ENCODE peak calls at places on chromosomes 12 and 14, in ten cellular contexts. One of them, this sample, is unnamed.

GRCh38 chr12:108307006-108307405 is 32.1 kb downstream of the CMKLR1 start:
- DNase-seq in GM23248: peak; percentile 86
- DNase-seq in tibial nerve: no peak
- DNase-seq in breast epithelium: no peak
- DNase-seq in mesenchymal stem cell: peak; percentile 41
- DNase-seq in astrocyte: peak; percentile 49
- DNase-seq in left ventricle myocardium inferior: no peak
- DNase-seq in SK-N-SH: no peak
- DNase-seq in cardiac muscle cell: no peak
- DNase-seq in GM23338: no peak
- DNase-seq in this sample: no peak

GRCh38 chr14:75091251-75091650 is 21.8 kb downstream of the ZC2HC1C start:
- DNase-seq in GM23248: no peak
- DNase-seq in tibial nerve: no peak
- DNase-seq in breast epithelium: no peak
- DNase-seq in mesenchymal stem cell: no peak
- DNase-seq in astrocyte: no peak
- DNase-seq in left ventricle myocardium inferior: no peak
- DNase-seq in SK-N-SH: no peak
- DNase-seq in cardiac muscle cell: no peak
- DNase-seq in GM23338: no peak
- DNase-seq in this sample: no peak

GRCh38 chr14:62162998-62163589 is 400.9 kb downstream of the SNAPC1 start:
- DNase-seq in GM23248: peak; percentile 71
- DNase-seq in tibial nerve: no peak
- DNase-seq in breast epithelium: no peak
- DNase-seq in mesenchymal stem cell: peak; percentile 43
- DNase-seq in astrocyte: peak; percentile 27
- DNase-seq in left ventricle myocardium inferior: no peak
- DNase-seq in SK-N-SH: peak; percentile 40
- DNase-seq in cardiac muscle cell: peak; percentile 66
- DNase-seq in GM23338: peak; percentile 82
- DNase-seq in this sample: no peak

GRCh38 chr14:77498120-77498979 is at the start of gene ISM2:
- DNase-seq in GM23248: peak; percentile 75
- DNase-seq in tibial nerve: no peak
- DNase-seq in breast epithelium: no peak
- DNase-seq in mesenchymal stem cell: peak; percentile 34
- DNase-seq in astrocyte: peak; percentile 8
- DNase-seq in left ventricle myocardium inferior: peak; percentile 23
- DNase-seq in SK-N-SH: peak; percentile 86
- DNase-seq in cardiac muscle cell: peak; percentile 72
- DNase-seq in GM23338: peak; percentile 78
- DNase-seq in this sample: peak; percentile 33

GRCh38 chr14:20986811-20987210 is 3.0 kb upstream of the METTL17 start:
- DNase-seq in GM23248: peak; percentile 96
- DNase-seq in tibial nerve: no peak
- DNase-seq in breast epithelium: no peak
- DNase-seq in mesenchymal stem cell: peak; percentile 91
- DNase-seq in astrocyte: peak; percentile 97
- DNase-seq in left ventricle myocardium inferior: no peak
- DNase-seq in SK-N-SH: no peak
- DNase-seq in cardiac muscle cell: no peak
- DNase-seq in GM23338: no peak
- DNase-seq in this sample: peak; percentile 35

GRCh38 chr12:45644521-45644920 is 85.0 kb upstream of the ARID2 start:
- DNase-seq in GM23248: peak; percentile 5
- DNase-seq in tibial nerve: no peak
- DNase-seq in breast epithelium: no peak
- DNase-seq in mesenchymal stem cell: peak; percentile 15
- DNase-seq in astrocyte: no peak
- DNase-seq in left ventricle myocardium inferior: no peak
- DNase-seq in SK-N-SH: no peak
- DNase-seq in cardiac muscle cell: no peak
- DNase-seq in GM23338: peak; percentile 12
- DNase-seq in this sample: no peak

GRCh38 chr14:73662439-73663056 is 17.8 kb downstream of the DNAL1 start:
- DNase-seq in GM23248: peak; percentile 96
- DNase-seq in tibial nerve: no peak
- DNase-seq in breast epithelium: no peak
- DNase-seq in mesenchymal stem cell: peak; percentile 93
- DNase-seq in astrocyte: peak; percentile 93
- DNase-seq in left ventricle myocardium inferior: no peak
- DNase-seq in SK-N-SH: peak; percentile 15
- DNase-seq in cardiac muscle cell: no peak
- DNase-seq in GM23338: peak; percentile 83
- DNase-seq in this sample: peak; percentile 30

GRCh38 chr14:89736866-89737265 is 217.7 kb downstream of the EFCAB11 start:
- DNase-seq in GM23248: no peak
- DNase-seq in tibial nerve: no peak
- DNase-seq in breast epithelium: no peak
- DNase-seq in mesenchymal stem cell: no peak
- DNase-seq in astrocyte: no peak
- DNase-seq in left ventricle myocardium inferior: no peak
- DNase-seq in SK-N-SH: no peak
- DNase-seq in cardiac muscle cell: no peak
- DNase-seq in GM23338: no peak
- DNase-seq in this sample: no peak

GRCh38 chr14:22433059-22433458 is 156.0 kb downstream of the DAD1 start:
- DNase-seq in GM23248: no peak
- DNase-seq in tibial nerve: no peak
- DNase-seq in breast epithelium: no peak
- DNase-seq in mesenchymal stem cell: no peak
- DNase-seq in astrocyte: no peak
- DNase-seq in left ventricle myocardium inferior: no peak
- DNase-seq in SK-N-SH: no peak
- DNase-seq in cardiac muscle cell: no peak
- DNase-seq in GM23338: no peak
- DNase-seq in this sample: no peak

GRCh38 chr12:95220726-95221125 is 3.1 kb downstream of the VEZT start:
- DNase-seq in GM23248: no peak
- DNase-seq in tibial nerve: no peak
- DNase-seq in breast epithelium: no peak
- DNase-seq in mesenchymal stem cell: no peak
- DNase-seq in astrocyte: no peak
- DNase-seq in left ventricle myocardium inferior: no peak
- DNase-seq in SK-N-SH: no peak
- DNase-seq in cardiac muscle cell: no peak
- DNase-seq in GM23338: no peak
- DNase-seq in this sample: no peak

GRCh38 chr12:27437839-27438238 is 8.7 kb upstream of the SMCO2 start:
- DNase-seq in GM23248: no peak
- DNase-seq in tibial nerve: no peak
- DNase-seq in breast epithelium: no peak
- DNase-seq in mesenchymal stem cell: no peak
- DNase-seq in astrocyte: no peak
- DNase-seq in left ventricle myocardium inferior: no peak
- DNase-seq in SK-N-SH: no peak
- DNase-seq in cardiac muscle cell: no peak
- DNase-seq in GM23338: no peak
- DNase-seq in this sample: no peak

GRCh38 chr12:131091413-131091975 is 137.8 kb downstream of the ADGRD1 start:
- DNase-seq in GM23248: peak; percentile 42
- DNase-seq in tibial nerve: peak; percentile 9
- DNase-seq in breast epithelium: no peak
- DNase-seq in mesenchymal stem cell: no peak
- DNase-seq in astrocyte: no peak
- DNase-seq in left ventricle myocardium inferior: no peak
- DNase-seq in SK-N-SH: no peak
- DNase-seq in cardiac muscle cell: no peak
- DNase-seq in GM23338: no peak
- DNase-seq in this sample: peak; percentile 1

GRCh38 chr14:22848391-22849164 is 12.2 kb downstream of the MMP14 start:
- DNase-seq in GM23248: peak; percentile 88
- DNase-seq in tibial nerve: peak; percentile 55
- DNase-seq in breast epithelium: no peak
- DNase-seq in mesenchymal stem cell: peak; percentile 80
- DNase-seq in astrocyte: peak; percentile 85
- DNase-seq in left ventricle myocardium inferior: peak; percentile 66
- DNase-seq in SK-N-SH: peak; percentile 90
- DNase-seq in cardiac muscle cell: no peak
- DNase-seq in GM23338: peak; percentile 48
- DNase-seq in this sample: peak; percentile 91

DNA sequence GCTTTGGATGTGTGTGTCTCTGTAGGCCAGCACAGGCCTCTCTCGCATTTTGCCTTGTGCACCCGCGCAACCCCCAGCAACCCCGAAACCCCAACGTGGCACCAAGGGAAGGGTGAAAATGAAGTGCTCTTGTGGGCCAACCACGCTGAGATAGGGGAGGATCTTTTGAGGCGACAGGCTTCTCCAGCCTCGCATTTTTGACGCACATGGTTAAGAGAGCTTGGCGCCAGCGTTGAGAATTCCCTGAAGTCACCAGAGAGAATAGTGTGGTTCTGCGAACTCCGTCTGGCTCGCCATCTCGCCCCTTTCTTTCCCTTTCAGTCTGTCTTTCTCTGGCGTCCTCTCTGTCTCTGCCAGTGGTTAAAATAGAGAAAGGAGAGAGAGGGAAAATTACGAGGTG is 1.9 kb upstream of the TBX3 start:
- DNase-seq in GM23248: no peak
- DNase-seq in tibial nerve: no peak
- DNase-seq in breast epithelium: no peak
- DNase-seq in mesenchymal stem cell: no peak
- DNase-seq in astrocyte: no peak
- DNase-seq in left ventricle myocardium inferior: no peak
- DNase-seq in SK-N-SH: no peak
- DNase-seq in cardiac muscle cell: no peak
- DNase-seq in GM23338: peak; percentile 74
- DNase-seq in this sample: no peak
- H3K4me3 ChIP-seq in GM23248: no peak overlapping the region
- H3K4me3 ChIP-seq in tibial nerve: no peak overlapping the region
- H3K4me3 ChIP-seq in breast epithelium: no peak overlapping the region
- H3K4me3 ChIP-seq in mesenchymal stem cell: no peak overlapping the region
- H3K4me3 ChIP-seq in astrocyte: no peak overlapping the region
- H3K4me3 ChIP-seq in left ventricle myocardium inferior: peak overlapping the region; percentile 78
- H3K4me3 ChIP-seq in SK-N-SH: no peak overlapping the region
- H3K4me3 ChIP-seq in cardiac muscle cell: no peak overlapping the region
- H3K4me3 ChIP-seq in GM23338: peak overlapping the region; percentile 69
- H3K4me3 ChIP-seq in this sample: no peak overlapping the region

DNA sequence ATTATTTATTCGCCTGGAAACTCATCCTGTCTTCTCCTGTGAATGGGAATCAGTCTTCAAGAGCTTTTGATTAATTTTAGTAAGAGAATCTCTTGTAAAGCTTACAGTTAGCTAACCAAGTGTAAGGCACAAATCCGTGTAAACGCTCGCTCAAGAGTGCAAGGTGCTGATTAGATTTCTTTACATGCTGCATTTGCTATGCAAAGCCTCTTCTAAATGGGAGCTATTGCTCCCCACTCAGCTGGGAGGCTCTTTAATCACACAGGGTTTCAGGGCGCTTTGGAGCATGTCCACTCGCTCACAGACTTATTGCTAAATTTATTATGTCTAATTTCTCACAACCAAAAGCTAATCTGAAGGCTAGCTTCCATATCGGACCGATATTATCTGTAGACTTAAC is 5.0 kb downstream of the FLRT2 start:
- DNase-seq in GM23248: peak; percentile 39
- DNase-seq in tibial nerve: no peak
- DNase-seq in breast epithelium: no peak
- DNase-seq in mesenchymal stem cell: peak; percentile 28
- DNase-seq in astrocyte: no peak
- DNase-seq in left ventricle myocardium inferior: no peak
- DNase-seq in SK-N-SH: no peak
- DNase-seq in cardiac muscle cell: no peak
- DNase-seq in GM23338: no peak
- DNase-seq in this sample: no peak
- H3K27me3 ChIP-seq in GM23248: no peaks in the 10 kb centered on the region
- H3K27me3 ChIP-seq in tibial nerve: peaks cover 10% of the 10 kb centered on the region
- H3K27me3 ChIP-seq in breast epithelium: peaks cover 44% of the 10 kb centered on the region
- H3K27me3 ChIP-seq in mesenchymal stem cell: no peaks in the 10 kb centered on the region
- H3K27me3 ChIP-seq in astrocyte: peaks cover 17% of the 10 kb centered on the region
- H3K27me3 ChIP-seq in left ventricle myocardium inferior: peaks cover 60% of the 10 kb centered on the region
- H3K27me3 ChIP-seq in SK-N-SH: no peaks in the 10 kb centered on the region
- H3K27me3 ChIP-seq in cardiac muscle cell: peaks cover 31% of the 10 kb centered on the region
- H3K27me3 ChIP-seq in GM23338: peaks cover 57% of the 10 kb centered on the region
- H3K27me3 ChIP-seq in this sample: no peaks in the 10 kb centered on the region

DNA sequence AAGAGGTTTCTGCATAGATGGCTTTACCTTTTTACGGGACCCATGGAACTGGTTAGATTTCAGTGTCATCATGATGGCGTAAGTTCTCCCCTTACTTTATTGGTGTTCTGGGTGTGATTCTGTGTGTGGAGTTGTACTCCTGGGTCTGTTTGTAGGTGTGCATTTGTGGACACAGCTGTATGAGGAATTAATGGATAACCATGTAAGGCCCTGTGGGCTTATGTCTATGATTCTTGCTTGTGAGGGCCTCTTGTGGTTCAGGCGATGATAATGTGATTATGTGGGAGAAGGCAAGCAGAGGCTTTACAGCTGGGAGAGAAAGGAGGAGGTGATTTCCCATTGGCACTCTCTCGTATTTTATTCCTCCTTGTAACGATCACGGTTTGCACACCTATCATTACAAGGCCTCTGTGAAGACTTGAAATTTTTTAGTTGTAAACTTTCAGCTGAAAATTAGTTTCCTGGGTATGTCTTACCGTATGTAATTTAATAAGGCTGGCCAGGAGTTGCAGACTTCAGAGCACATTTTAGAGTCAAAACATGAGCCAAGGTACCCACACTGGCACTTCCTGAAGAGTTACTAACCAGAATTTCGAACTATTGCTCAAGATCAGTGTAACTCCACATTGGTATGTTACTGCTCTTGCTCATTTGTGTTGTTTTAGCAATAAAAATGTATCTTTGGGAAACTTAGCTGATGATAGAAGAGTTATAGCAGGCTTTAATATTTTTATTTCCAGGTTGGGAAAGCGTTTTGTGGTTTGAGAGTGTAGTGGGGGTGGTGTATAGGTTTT is 96.3 kb downstream of the SCN8A start:
- DNase-seq in GM23248: peak; percentile 86
- DNase-seq in tibial nerve: no peak
- DNase-seq in breast epithelium: no peak
- DNase-seq in mesenchymal stem cell: no peak
- DNase-seq in astrocyte: peak; percentile 28
- DNase-seq in left ventricle myocardium inferior: no peak
- DNase-seq in SK-N-SH: no peak
- DNase-seq in cardiac muscle cell: no peak
- DNase-seq in GM23338: no peak
- DNase-seq in this sample: no peak
- H3K4me3 ChIP-seq in GM23248: peak overlapping the region; percentile 27
- H3K4me3 ChIP-seq in tibial nerve: no peak overlapping the region
- H3K4me3 ChIP-seq in breast epithelium: no peak overlapping the region
- H3K4me3 ChIP-seq in mesenchymal stem cell: no peak overlapping the region
- H3K4me3 ChIP-seq in astrocyte: no peak overlapping the region
- H3K4me3 ChIP-seq in left ventricle myocardium inferior: no peak overlapping the region
- H3K4me3 ChIP-seq in SK-N-SH: no peak overlapping the region
- H3K4me3 ChIP-seq in cardiac muscle cell: no peak overlapping the region
- H3K4me3 ChIP-seq in GM23338: no peak overlapping the region
- H3K4me3 ChIP-seq in this sample: no peak overlapping the region

DNA sequence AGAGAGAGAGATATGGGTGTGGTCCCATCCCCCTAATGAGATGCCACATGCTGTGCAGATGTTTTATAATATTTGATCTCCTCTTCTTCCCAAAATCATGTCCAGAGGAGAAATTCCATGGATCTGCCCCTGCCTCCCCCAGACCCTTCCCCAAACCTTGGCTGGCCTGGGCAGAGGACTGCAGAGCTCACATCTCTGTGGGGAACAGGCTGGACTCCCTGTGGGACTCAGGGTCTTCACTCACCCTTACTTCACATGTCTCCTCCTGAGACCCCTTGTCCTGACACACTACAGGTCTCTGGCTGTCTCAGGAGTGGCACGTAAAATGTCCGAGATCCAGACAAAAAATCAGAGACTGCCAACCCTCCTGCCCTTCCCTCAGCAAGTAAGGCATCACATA is 76.0 kb upstream of the CAPRIN2 start:
- DNase-seq in GM23248: no peak
- DNase-seq in tibial nerve: no peak
- DNase-seq in breast epithelium: no peak
- DNase-seq in mesenchymal stem cell: no peak
- DNase-seq in astrocyte: no peak
- DNase-seq in left ventricle myocardium inferior: no peak
- DNase-seq in SK-N-SH: no peak
- DNase-seq in cardiac muscle cell: no peak
- DNase-seq in GM23338: no peak
- DNase-seq in this sample: no peak
- H3K27me3 ChIP-seq in GM23248: peaks cover 3% of the 10 kb centered on the region
- H3K27me3 ChIP-seq in tibial nerve: no peaks in the 10 kb centered on the region
- H3K27me3 ChIP-seq in breast epithelium: no peaks in the 10 kb centered on the region
- H3K27me3 ChIP-seq in mesenchymal stem cell: peaks cover 59% of the 10 kb centered on the region
- H3K27me3 ChIP-seq in astrocyte: peaks cover 13% of the 10 kb centered on the region
- H3K27me3 ChIP-seq in left ventricle myocardium inferior: peaks cover 44% of the 10 kb centered on the region
- H3K27me3 ChIP-seq in SK-N-SH: no peaks in the 10 kb centered on the region
- H3K27me3 ChIP-seq in cardiac muscle cell: no peaks in the 10 kb centered on the region
- H3K27me3 ChIP-seq in GM23338: no peaks in the 10 kb centered on the region
- H3K27me3 ChIP-seq in this sample: no peaks in the 10 kb centered on the region